ENCODE peak calls at places on chromosomes 4 and X, in five cellular contexts. One of them, this sample, is unnamed.

GRCh38 chr4:156496797-156497196 is 474.8 kb downstream of the PDGFC start:
- DNase-seq in KG1: no peak
- DNase-seq in DMS153: no peak
- DNase-seq in mucosa of descending colon: no peak
- DNase-seq in fibroblast of lung: peak; percentile 91
- DNase-seq in this sample: no peak

GRCh38 chrX:21749924-21750323 is 8.0 kb downstream of the SMPX start:
- DNase-seq in KG1: no peak
- DNase-seq in DMS153: no peak
- DNase-seq in mucosa of descending colon: no peak
- DNase-seq in fibroblast of lung: no peak
- DNase-seq in this sample: no peak

GRCh38 chrX:107674480-107675364 is 46.4 kb downstream of the PRPS1 start:
- DNase-seq in KG1: no peak
- DNase-seq in DMS153: no peak
- DNase-seq in mucosa of descending colon: peak; percentile 38
- DNase-seq in fibroblast of lung: peak; percentile 25
- DNase-seq in this sample: no peak

GRCh38 chr4:6334203-6334887 is 64.7 kb downstream of the WFS1 start:
- DNase-seq in KG1: no peak
- DNase-seq in DMS153: no peak
- DNase-seq in mucosa of descending colon: no peak
- DNase-seq in fibroblast of lung: no peak
- DNase-seq in this sample: no peak

GRCh38 chr4:38242110-38242509 is 281.9 kb downstream of the PTTG2 start:
- DNase-seq in KG1: no peak
- DNase-seq in DMS153: no peak
- DNase-seq in mucosa of descending colon: no peak
- DNase-seq in fibroblast of lung: no peak
- DNase-seq in this sample: no peak

GRCh38 chr4:8439914-8440490 is 521 bp downstream of the ACOX3 start:
- DNase-seq in KG1: no peak
- DNase-seq in DMS153: no peak
- DNase-seq in mucosa of descending colon: no peak
- DNase-seq in fibroblast of lung: no peak
- DNase-seq in this sample: no peak

GRCh38 chr4:118327554-118328241 is 25.1 kb downstream of the PRSS12 start:
- DNase-seq in KG1: no peak
- DNase-seq in DMS153: no peak
- DNase-seq in mucosa of descending colon: no peak
- DNase-seq in fibroblast of lung: no peak
- DNase-seq in this sample: no peak

GRCh38 chr4:141022221-141022760 is 111.0 kb downstream of the RNF150 start:
- DNase-seq in KG1: no peak
- DNase-seq in DMS153: no peak
- DNase-seq in mucosa of descending colon: no peak
- DNase-seq in fibroblast of lung: no peak
- DNase-seq in this sample: no peak

GRCh38 chr4:134326866-134327265 is 125.3 kb upstream of the PABPC4L start:
- DNase-seq in KG1: no peak
- DNase-seq in DMS153: no peak
- DNase-seq in mucosa of descending colon: no peak
- DNase-seq in fibroblast of lung: no peak
- DNase-seq in this sample: no peak

GRCh38 chr4:101415962-101416361 is 68.6 kb upstream of the PPP3CA start:
- DNase-seq in KG1: no peak
- DNase-seq in DMS153: no peak
- DNase-seq in mucosa of descending colon: no peak
- DNase-seq in fibroblast of lung: no peak
- DNase-seq in this sample: no peak

GRCh38 chr4:3677671-3678070 is 88.5 kb upstream of the ADRA2C start:
- DNase-seq in KG1: no peak
- DNase-seq in DMS153: no peak
- DNase-seq in mucosa of descending colon: no peak
- DNase-seq in fibroblast of lung: no peak
- DNase-seq in this sample: no peak

GRCh38 chr4:65670331-65671031 is at the start of gene EPHA5:
- DNase-seq in KG1: no peak
- DNase-seq in DMS153: peak; percentile 55
- DNase-seq in mucosa of descending colon: peak; percentile 10
- DNase-seq in fibroblast of lung: peak; percentile 98
- DNase-seq in this sample: peak; percentile 42

GRCh38 chr4:157151711-157152110 is 68.8 kb upstream of the GRIA2 start:
- DNase-seq in KG1: no peak
- DNase-seq in DMS153: no peak
- DNase-seq in mucosa of descending colon: no peak
- DNase-seq in fibroblast of lung: no peak
- DNase-seq in this sample: no peak

GRCh38 chrX:16671005-16671404 is 21.0 kb downstream of the S100G start:
- DNase-seq in KG1: no peak
- DNase-seq in DMS153: peak; percentile 2
- DNase-seq in mucosa of descending colon: peak; percentile 23
- DNase-seq in fibroblast of lung: peak; percentile 45
- DNase-seq in this sample: no peak

GRCh38 chr4:7425171-7425570 is 9.6 kb downstream of the PSAPL1 start:
- DNase-seq in KG1: no peak
- DNase-seq in DMS153: no peak
- DNase-seq in mucosa of descending colon: no peak
- DNase-seq in fibroblast of lung: no peak
- DNase-seq in this sample: no peak

GRCh38 chr4:144831971-144832370 is 186.0 kb downstream of the HHIP start:
- DNase-seq in KG1: no peak
- DNase-seq in DMS153: no peak
- DNase-seq in mucosa of descending colon: no peak
- DNase-seq in fibroblast of lung: no peak
- DNase-seq in this sample: no peak

GRCh38 chrX:47297874-47298273 is 65.1 kb downstream of the USP11 start:
- DNase-seq in KG1: no peak
- DNase-seq in DMS153: no peak
- DNase-seq in mucosa of descending colon: no peak
- DNase-seq in fibroblast of lung: no peak
- DNase-seq in this sample: no peak

GRCh38 chr4:14434483-14434882 is 567.8 kb upstream of the CPEB2 start:
- DNase-seq in KG1: no peak
- DNase-seq in DMS153: no peak
- DNase-seq in mucosa of descending colon: no peak
- DNase-seq in fibroblast of lung: no peak
- DNase-seq in this sample: no peak

GRCh38 chr4:128854433-128854832 is 44.9 kb downstream of the JADE1 start:
- DNase-seq in KG1: peak; percentile 13
- DNase-seq in DMS153: no peak
- DNase-seq in mucosa of descending colon: no peak
- DNase-seq in fibroblast of lung: peak; percentile 76
- DNase-seq in this sample: no peak